ENCODE peak calls at places on chromosomes 16 and 17, in six cellular contexts. One of them, this sample, is unnamed.

GRCh38 chr17:1972429-1973160 is 52.5 kb downstream of the RTN4RL1 start:
- DNase-seq in GM23248: no peak
- DNase-seq in mammary epithelial cell: no peak
- DNase-seq in mesenchymal stem cell: no peak
- DNase-seq in HCT116: no peak
- DNase-seq in DND-41: no peak
- DNase-seq in this sample: no peak

GRCh38 chr17:58249270-58250133 is 11.1 kb downstream of the LPO start:
- DNase-seq in mesenchymal stem cell: peak; percentile 45
- DNase-seq in mammary epithelial cell: peak; percentile 32
- DNase-seq in HCT116: peak; percentile 35
- DNase-seq in DND-41: peak; percentile 54
- DNase-seq in GM23248: peak; percentile 72
- DNase-seq in this sample: peak; percentile 88

GRCh38 chr17:77449908-77450741 is 309.4 kb downstream of the SEC14L1 start:
- DNase-seq in mammary epithelial cell: peak; percentile 52
- DNase-seq in mesenchymal stem cell: peak; percentile 89
- DNase-seq in GM23248: peak; percentile 78
- DNase-seq in DND-41: peak; percentile 60
- DNase-seq in HCT116: no peak
- DNase-seq in this sample: peak; percentile 87

GRCh38 chr17:46043606-46044005 is 44.6 kb downstream of the STH start:
- DNase-seq in GM23248: no peak
- DNase-seq in mesenchymal stem cell: no peak
- DNase-seq in mammary epithelial cell: no peak
- DNase-seq in HCT116: no peak
- DNase-seq in DND-41: no peak
- DNase-seq in this sample: no peak

GRCh38 chr17:4893721-4894560 is 5.4 kb upstream of the C17orf107 start:
- DNase-seq in HCT116: no peak
- DNase-seq in GM23248: no peak
- DNase-seq in DND-41: no peak
- DNase-seq in mammary epithelial cell: no peak
- DNase-seq in mesenchymal stem cell: no peak
- DNase-seq in this sample: no peak

GRCh38 chr16:78742501-78743283 is 643.2 kb downstream of the WWOX start:
- DNase-seq in GM23248: no peak
- DNase-seq in HCT116: no peak
- DNase-seq in mesenchymal stem cell: peak; percentile 96
- DNase-seq in DND-41: peak; percentile 26
- DNase-seq in mammary epithelial cell: no peak
- DNase-seq in this sample: no peak

GRCh38 chr16:48607056-48607825 is 2.7 kb downstream of the N4BP1 start:
- DNase-seq in DND-41: no peak
- DNase-seq in GM23248: peak; percentile 69
- DNase-seq in mesenchymal stem cell: peak; percentile 24
- DNase-seq in mammary epithelial cell: peak; percentile 97
- DNase-seq in HCT116: no peak
- DNase-seq in this sample: no peak

GRCh38 chr16:89815639-89816348 is 653 bp downstream of the FANCA start:
- DNase-seq in HCT116: no peak
- DNase-seq in mesenchymal stem cell: peak; percentile 13
- DNase-seq in DND-41: peak; percentile 28
- DNase-seq in mammary epithelial cell: no peak
- DNase-seq in GM23248: peak; percentile 29
- DNase-seq in this sample: peak; percentile 65

GRCh38 chr17:69540356-69540755 is 125.9 kb downstream of the MAP2K6 start:
- DNase-seq in GM23248: no peak
- DNase-seq in mammary epithelial cell: no peak
- DNase-seq in mesenchymal stem cell: no peak
- DNase-seq in DND-41: no peak
- DNase-seq in HCT116: no peak
- DNase-seq in this sample: no peak

GRCh38 chr16:4261557-4262172 is 11.2 kb downstream of the TFAP4 start:
- DNase-seq in mammary epithelial cell: no peak
- DNase-seq in DND-41: peak; percentile 58
- DNase-seq in HCT116: peak; percentile 22
- DNase-seq in mesenchymal stem cell: peak; percentile 40
- DNase-seq in GM23248: peak; percentile 30
- DNase-seq in this sample: peak; percentile 61

GRCh38 chr16:7405166-7405565 is 72.5 kb downstream of the RBFOX1 start:
- DNase-seq in DND-41: no peak
- DNase-seq in GM23248: no peak
- DNase-seq in HCT116: no peak
- DNase-seq in mesenchymal stem cell: no peak
- DNase-seq in mammary epithelial cell: no peak
- DNase-seq in this sample: no peak

GRCh38 chr17:2734939-2735338 is 14.5 kb downstream of the CCDC92B start:
- DNase-seq in HCT116: no peak
- DNase-seq in GM23248: no peak
- DNase-seq in mesenchymal stem cell: no peak
- DNase-seq in mammary epithelial cell: no peak
- DNase-seq in DND-41: no peak
- DNase-seq in this sample: no peak

GRCh38 chr17:47916489-47917208 is 20.6 kb downstream of the SP2 start:
- DNase-seq in mesenchymal stem cell: no peak
- DNase-seq in GM23248: no peak
- DNase-seq in DND-41: no peak
- DNase-seq in HCT116: no peak
- DNase-seq in mammary epithelial cell: no peak
- DNase-seq in this sample: no peak

GRCh38 chr16:29663829-29664132 is 734 bp downstream of the SPN start:
- DNase-seq in HCT116: no peak
- DNase-seq in DND-41: no peak
- DNase-seq in GM23248: no peak
- DNase-seq in mesenchymal stem cell: no peak
- DNase-seq in mammary epithelial cell: no peak
- DNase-seq in this sample: no peak

GRCh38 chr16:85641305-85641704 is 28.2 kb downstream of the GSE1 start:
- DNase-seq in GM23248: no peak
- DNase-seq in DND-41: no peak
- DNase-seq in HCT116: no peak
- DNase-seq in mesenchymal stem cell: no peak
- DNase-seq in mammary epithelial cell: no peak
- DNase-seq in this sample: no peak

GRCh38 chr16:70644763-70645597 is 1.4 kb upstream of the IL34 start:
- DNase-seq in HCT116: no peak
- DNase-seq in GM23248: no peak
- DNase-seq in mammary epithelial cell: no peak
- DNase-seq in mesenchymal stem cell: no peak
- DNase-seq in DND-41: no peak
- DNase-seq in this sample: peak; percentile 48

GRCh38 chr16:54136276-54136625 is 150.3 kb downstream of the IRX3 start:
- DNase-seq in mesenchymal stem cell: no peak
- DNase-seq in GM23248: peak; percentile 80
- DNase-seq in DND-41: no peak
- DNase-seq in mammary epithelial cell: peak; percentile 48
- DNase-seq in HCT116: no peak
- DNase-seq in this sample: no peak

GRCh38 chr17:82944990-82945389 is 105.2 kb upstream of the ZNF750 start:
- DNase-seq in mesenchymal stem cell: no peak
- DNase-seq in HCT116: no peak
- DNase-seq in GM23248: no peak
- DNase-seq in mammary epithelial cell: no peak
- DNase-seq in DND-41: no peak
- DNase-seq in this sample: peak; percentile 55

GRCh38 chr17:82947051-82947991 is 107.5 kb upstream of the ZNF750 start:
- DNase-seq in GM23248: no peak
- DNase-seq in HCT116: no peak
- DNase-seq in mammary epithelial cell: no peak
- DNase-seq in DND-41: no peak
- DNase-seq in mesenchymal stem cell: no peak
- DNase-seq in this sample: no peak

GRCh38 chr17:82943751-82944150 is 103.9 kb upstream of the ZNF750 start:
- DNase-seq in GM23248: no peak
- DNase-seq in mesenchymal stem cell: no peak
- DNase-seq in mammary epithelial cell: no peak
- DNase-seq in DND-41: no peak
- DNase-seq in HCT116: no peak
- DNase-seq in this sample: no peak

GRCh38 chr17:82948081-82948511 is 108.3 kb upstream of the ZNF750 start:
- DNase-seq in mammary epithelial cell: no peak
- DNase-seq in DND-41: no peak
- DNase-seq in GM23248: no peak
- DNase-seq in HCT116: no peak
- DNase-seq in mesenchymal stem cell: no peak
- DNase-seq in this sample: no peak

DNA sequence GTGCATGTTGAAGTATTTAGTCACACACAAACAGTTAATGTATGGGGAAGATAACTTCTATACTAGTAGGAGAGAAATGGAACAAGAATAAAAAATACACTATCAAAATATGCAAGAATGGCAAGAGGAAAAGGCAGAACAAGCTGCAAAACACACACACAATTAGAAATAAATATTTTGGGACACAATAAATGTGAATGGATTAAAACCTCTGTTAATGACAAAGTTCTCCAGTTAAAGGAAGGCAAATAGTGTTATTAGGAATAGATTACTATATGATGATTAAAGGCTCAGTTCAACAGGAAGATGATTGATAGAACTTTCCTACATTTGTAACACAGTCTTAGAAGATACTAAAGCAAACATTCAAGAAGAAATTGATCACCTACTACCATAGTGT is 106.3 kb upstream of the ZNF750 start:
- DNase-seq in GM23248: no peak
- DNase-seq in mammary epithelial cell: no peak
- DNase-seq in HCT116: no peak
- DNase-seq in mesenchymal stem cell: no peak
- DNase-seq in DND-41: no peak
- DNase-seq in this sample: no peak
- H3K9me3 ChIP-seq in GM23248: no peaks in the 10 kb centered on the region
- H3K9me3 ChIP-seq in mammary epithelial cell: peaks cover 51% of the 10 kb centered on the region
- H3K9me3 ChIP-seq in HCT116: peaks cover 23% of the 10 kb centered on the region
- H3K9me3 ChIP-seq in mesenchymal stem cell: peaks cover 65% of the 10 kb centered on the region
- H3K9me3 ChIP-seq in DND-41: peaks cover 31% of the 10 kb centered on the region
- H3K9me3 ChIP-seq in this sample: peaks cover 51% of the 10 kb centered on the region

DNA sequence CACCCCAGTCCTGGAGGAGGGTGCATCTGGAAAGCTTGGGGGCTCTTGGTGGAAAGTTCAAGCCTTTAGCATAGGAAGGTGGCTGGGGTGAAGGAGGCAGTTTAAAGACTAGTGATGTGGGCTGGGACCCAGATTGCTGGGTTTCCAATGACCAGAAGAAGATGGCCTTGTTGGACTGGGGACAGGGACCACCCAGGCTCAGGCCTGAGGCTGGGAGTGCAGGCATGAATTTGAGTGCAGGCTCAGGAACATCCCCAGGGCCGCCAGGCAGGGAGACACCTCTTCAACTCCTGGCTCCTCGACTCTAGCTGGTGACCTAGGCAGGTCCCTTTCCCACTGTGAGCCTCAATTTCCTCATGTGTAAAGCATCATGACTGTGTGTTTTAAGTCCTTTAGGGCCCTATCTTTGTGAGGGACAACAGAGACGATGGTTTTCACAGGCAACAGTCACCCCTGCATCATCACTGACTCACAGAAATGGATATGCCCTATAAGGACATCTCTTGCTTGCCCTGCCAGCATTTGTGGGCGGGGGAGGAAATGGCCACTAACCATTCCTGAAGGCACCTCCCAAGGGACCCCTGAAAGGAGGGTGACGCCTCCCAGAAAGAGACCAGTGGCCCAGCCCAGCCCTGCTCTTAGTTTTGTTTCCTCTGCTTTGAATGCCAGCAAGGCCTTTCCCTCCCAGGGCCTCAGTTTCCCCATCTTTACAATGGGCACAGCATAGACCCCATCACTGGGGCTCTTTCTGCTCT is 11.1 kb downstream of the NLRC5 start:
- DNase-seq in HCT116: peak; percentile 19
- DNase-seq in GM23248: peak; percentile 97
- DNase-seq in mammary epithelial cell: peak; percentile 73
- DNase-seq in DND-41: no peak
- DNase-seq in mesenchymal stem cell: peak; percentile 93
- DNase-seq in this sample: peak; percentile 61
- H2AFZ ChIP-seq in HCT116: no peak overlapping the region
- H2AFZ ChIP-seq in GM23248: peak overlapping the region; percentile 60
- H2AFZ ChIP-seq in mammary epithelial cell: no peak overlapping the region
- H2AFZ ChIP-seq in DND-41: no peak overlapping the region
- H2AFZ ChIP-seq in mesenchymal stem cell: no peak overlapping the region
- H2AFZ ChIP-seq in this sample: no peak overlapping the region

GRCh38 chr17:17114592-17115225 is 72.5 kb downstream of the MPRIP start:
- DNase-seq in mesenchymal stem cell: no peak
- DNase-seq in HCT116: no peak
- DNase-seq in mammary epithelial cell: no peak
- DNase-seq in GM23248: peak; percentile 56
- DNase-seq in DND-41: no peak
- DNase-seq in this sample: no peak

GRCh38 chr17:17118399-17118798 is 76.1 kb downstream of the MPRIP start:
- DNase-seq in DND-41: no peak
- DNase-seq in mammary epithelial cell: no peak
- DNase-seq in HCT116: no peak
- DNase-seq in mesenchymal stem cell: no peak
- DNase-seq in GM23248: no peak
- DNase-seq in this sample: no peak

GRCh38 chr17:17117923-17118322 is 75.7 kb downstream of the MPRIP start:
- DNase-seq in HCT116: no peak
- DNase-seq in mesenchymal stem cell: no peak
- DNase-seq in mammary epithelial cell: no peak
- DNase-seq in GM23248: no peak
- DNase-seq in DND-41: no peak
- DNase-seq in this sample: no peak

GRCh38 chr17:17115620-17116019 is 73.4 kb downstream of the MPRIP start:
- DNase-seq in mesenchymal stem cell: no peak
- DNase-seq in GM23248: no peak
- DNase-seq in mammary epithelial cell: no peak
- DNase-seq in HCT116: no peak
- DNase-seq in DND-41: no peak
- DNase-seq in this sample: no peak

GRCh38 chr17:17116406-17116805 is 74.1 kb downstream of the MPRIP start:
- DNase-seq in HCT116: no peak
- DNase-seq in mesenchymal stem cell: no peak
- DNase-seq in mammary epithelial cell: no peak
- DNase-seq in GM23248: no peak
- DNase-seq in DND-41: no peak
- DNase-seq in this sample: no peak
- H3K4me1 ChIP-seq in HCT116: no peaks in the 10 kb centered on the region
- H3K4me1 ChIP-seq in mesenchymal stem cell: peaks cover 35% of the 10 kb centered on the region
- H3K4me1 ChIP-seq in mammary epithelial cell: peaks cover 47% of the 10 kb centered on the region
- H3K4me1 ChIP-seq in GM23248: peaks cover 34% of the 10 kb centered on the region
- H3K4me1 ChIP-seq in DND-41: peaks cover 18% of the 10 kb centered on the region
- H3K4me1 ChIP-seq in this sample: no peaks in the 10 kb centered on the region

GRCh38 chr16:31879937-31880321 is 6.3 kb downstream of the ZNF267 start:
- DNase-seq in mammary epithelial cell: no peak
- DNase-seq in mesenchymal stem cell: no peak
- DNase-seq in DND-41: no peak
- DNase-seq in HCT116: no peak
- DNase-seq in GM23248: no peak
- DNase-seq in this sample: no peak
- H3K9me3 ChIP-seq in mammary epithelial cell: no peaks in the 10 kb centered on the region
- H3K9me3 ChIP-seq in mesenchymal stem cell: peaks cover 48% of the 10 kb centered on the region
- H3K9me3 ChIP-seq in DND-41: no peaks in the 10 kb centered on the region
- H3K9me3 ChIP-seq in HCT116: peaks cover 9% of the 10 kb centered on the region
- H3K9me3 ChIP-seq in GM23248: no peaks in the 10 kb centered on the region
- H3K9me3 ChIP-seq in this sample: peaks cover 61% of the 10 kb centered on the region

This sample was measured in Karpas-422.